ENCODE peak calls at places on chromosomes 16 and 17, in seven cellular contexts. U, Y, D, C, Z, G and I are unnamed samples.

GRCh38 chr17:79836952-79837887 is 2.0 kb downstream of the CBX4 start:
- DNase-seq in Z (peak; percentile 44), D (peak; percentile 86), U (peak; percentile 74), C (no peak), G (peak; percentile 82), Y (no peak), I (no peak)

GRCh38 chr16:11363927-11364258 is 18.6 kb downstream of the RMI2 start:
- DNase-seq in G (no peak), U (no peak), Z (no peak), D (no peak), C (no peak), Y (no peak), I (no peak)

GRCh38 chr17:8377422-8377821 is 918 bp upstream of the KRABD2 start:
- DNase-seq in Z (no peak), Y (no peak), U (no peak), G (no peak), C (no peak), D (no peak), I (no peak)

GRCh38 chr16:71807905-71808592 is 585 bp downstream of the AP1G1 start:
- DNase-seq in G (no peak), Z (peak; percentile 44), U (peak; percentile 21), C (no peak), Y (peak; percentile 68), D (peak; percentile 43), I (no peak)

GRCh38 chr16:71626858-71627213 is 852 bp downstream of the MARVELD3 start:
- DNase-seq in C (no peak), G (no peak), U (no peak), Y (peak; percentile 33), D (no peak), Z (no peak), I (no peak)

GRCh38 chr16:11253009-11253994 is 2.7 kb downstream of the SOCS1 start:
- DNase-seq in C (no peak), Y (no peak), U (peak; percentile 84), Z (no peak), D (peak; percentile 60), G (no peak), I (no peak)

GRCh38 chr16:58299757-58300349 is 5.0 kb upstream of the PRSS54 start:
- DNase-seq in C (no peak), U (peak; percentile 5), G (no peak), D (no peak), Z (peak; percentile 10), Y (peak; percentile 30), I (no peak)

GRCh38 chr17:7410634-7411426 is 3.2 kb downstream of the NLGN2 start:
- DNase-seq in Z (no peak), Y (no peak), D (no peak), C (no peak), U (no peak), G (no peak), I (no peak)

GRCh38 chr16:79089735-79090284 is 510.7 kb downstream of the MAF start:
- DNase-seq in C (no peak), D (no peak), Y (no peak), Z (peak; percentile 65), G (peak; percentile 48), U (no peak), I (no peak)

GRCh38 chr17:58969156-58969555 is 137.5 kb downstream of the TRIM37 start:
- DNase-seq in Z (no peak), D (no peak), C (no peak), Y (no peak), G (no peak), U (no peak), I (no peak)

GRCh38 chr17:5122586-5123342 is 6.9 kb downstream of the USP6 start:
- DNase-seq in C (no peak), G (no peak), Y (no peak), D (peak; percentile 15), U (no peak), Z (no peak), I (no peak)

GRCh38 chr17:47704116-47704515 is 10.2 kb downstream of the TBKBP1 start:
- DNase-seq in D (no peak), Y (no peak), Z (no peak), C (no peak), G (peak; percentile 67), U (no peak), I (no peak)

GRCh38 chr17:30208214-30208613 is 27.3 kb downstream of the SLC6A4 start:
- DNase-seq in C (no peak), U (no peak), D (no peak), Y (no peak), G (no peak), Z (no peak), I (no peak)

GRCh38 chr17:61465550-61466237 is 13.5 kb downstream of the TBX4 start:
- DNase-seq in C (no peak), U (no peak), G (no peak), D (no peak), Y (no peak), Z (no peak), I (no peak)

GRCh38 chr17:13864551-13864950 is 204.8 kb upstream of the COX10 start:
- DNase-seq in Y (no peak), C (no peak), U (peak; percentile 66), Z (no peak), G (no peak), D (peak; percentile 41), I (no peak)

GRCh38 chr17:35449371-35449931 is 885 bp upstream of the SLFN13 start:
- DNase-seq in C (no peak), D (peak; percentile 3), U (no peak), Y (no peak), Z (no peak), G (peak; percentile 64), I (no peak)

GRCh38 chr16:78952630-78953029 is 647.9 kb downstream of the MAF start:
- DNase-seq in D (no peak), C (no peak), U (no peak), G (no peak), Z (no peak), Y (no peak), I (no peak)

GRCh38 chr17:80965606-80966005 is 26.0 kb upstream of the CHMP6 start:
- DNase-seq in G (no peak), C (no peak), Y (no peak), D (no peak), U (no peak), Z (no peak), I (no peak)

GRCh38 chr16:56871172-56871593 is 6.2 kb downstream of the SLC12A3 start:
- DNase-seq in C (no peak), G (no peak), D (peak; percentile 77), U (peak; percentile 53), Y (no peak), Z (no peak), I (no peak)

GRCh38 chr17:4479340-4479981 is 19.2 kb upstream of the SPNS2 start:
- DNase-seq in D (no peak), C (no peak), Z (no peak), G (no peak), Y (no peak), U (no peak), I (no peak)

GRCh38 chr16:46737621-46738214 is 10.4 kb downstream of the MYLK3 start:
- DNase-seq in U (no peak), Z (no peak), C (no peak), Y (no peak), D (no peak), G (no peak), I (no peak)

GRCh38 chr16:88347656-88348376 is 34.9 kb upstream of the ZNF469 start:
- DNase-seq in C (no peak), D (no peak), Z (no peak), Y (no peak), G (peak; percentile 54), U (no peak), I (no peak)

GRCh38 chr17:78032166-78032565 is 73.7 kb downstream of the TNRC6C start:
- DNase-seq in U (peak; percentile 76), D (peak; percentile 25), Z (no peak), G (no peak), C (no peak), Y (peak; percentile 51), I (no peak)